ENCODE peak calls at places on chromosomes 1 and 21, in seven cellular contexts. C, P, Q, O, V, X and T are unnamed samples.

GRCh38 chr1:172326171-172326570 is 94.3 kb upstream of the C1orf105 start:
- DNase-seq in C (no peak), P (no peak), Q (no peak), O (no peak), V (no peak), X (no peak), T (no peak)

GRCh38 chr1:27525296-27526271 is 35.6 kb upstream of the WASF2 start:
- DNase-seq in C (no peak), P (peak), Q (peak), O (no peak), V (peak), X (no peak), T (no peak)

GRCh38 chr21:31888936-31889371 is 16.1 kb downstream of the HUNK start:
- DNase-seq in C (peak), P (no peak), Q (no peak), O (no peak), V (no peak), X (no peak), T (no peak)

GRCh38 chr21:45417256-45417950 is 12.4 kb downstream of the COL18A1 start:
- DNase-seq in C (no peak), P (peak), Q (no peak), O (no peak), V (no peak), X (no peak), T (no peak)

GRCh38 chr1:111656093-111657017 is 36.8 kb downstream of the RAP1A start:
- DNase-seq in C (peak), P (no peak), Q (peak), O (peak), V (no peak), X (no peak), T (no peak)

GRCh38 chr1:173551699-173552098 is 51.2 kb downstream of the SLC9C2 start:
- DNase-seq in C (no peak), P (no peak), Q (no peak), O (no peak), V (no peak), X (no peak), T (no peak)

GRCh38 chr1:229365574-229365973 is 22.7 kb upstream of the CCSAP start:
- DNase-seq in C (no peak), P (no peak), Q (no peak), O (no peak), V (no peak), X (no peak), T (peak)

GRCh38 chr1:112544011-112544688 is 35.4 kb downstream of the WNT2B start:
- DNase-seq in C (no peak), P (no peak), Q (no peak), O (peak), V (no peak), X (no peak), T (no peak)

GRCh38 chr1:246780264-246780663 is 56.1 kb downstream of the SCCPDH start:
- DNase-seq in C (no peak), P (no peak), Q (no peak), O (no peak), V (no peak), X (no peak), T (peak)

GRCh38 chr1:44547361-44547760 is 126.9 kb downstream of the TMEM53 start:
- DNase-seq in C (no peak), P (no peak), Q (no peak), O (no peak), V (no peak), X (no peak), T (no peak)

GRCh38 chr1:187264995-187265602 is 436.4 kb downstream of the PLA2G4A start:
- DNase-seq in C (peak), P (no peak), Q (peak), O (peak), V (no peak), X (no peak), T (no peak)

GRCh38 chr1:2231667-2232254 is 3.6 kb downstream of the SKI start:
- DNase-seq in C (no peak), P (peak), Q (peak), O (no peak), V (no peak), X (no peak), T (peak)

GRCh38 chr1:87927391-87928073 is 598.9 kb downstream of the LMO4 start:
- DNase-seq in C (no peak), P (no peak), Q (no peak), O (peak), V (no peak), X (no peak), T (no peak)

GRCh38 chr21:42562258-42562657 is 48.6 kb downstream of the SLC37A1 start:
- DNase-seq in C (no peak), P (no peak), Q (no peak), O (no peak), V (no peak), X (no peak), T (no peak)

GRCh38 chr1:239125027-239125426 is 261.3 kb upstream of the CHRM3 start:
- DNase-seq in C (no peak), P (no peak), Q (no peak), O (no peak), V (no peak), X (no peak), T (no peak)

GRCh38 chr1:32138965-32139364 is 31.1 kb downstream of the KPNA6 start:
- DNase-seq in C (no peak), P (no peak), Q (no peak), O (no peak), V (no peak), X (no peak), T (no peak)

GRCh38 chr1:39332291-39332690 is 127.8 kb downstream of the MACF1 start:
- DNase-seq in C (no peak), P (no peak), Q (no peak), O (no peak), V (no peak), X (no peak), T (no peak)

GRCh38 chr1:20223659-20224058 is 37.3 kb upstream of the PLA2G2C start:
- DNase-seq in C (no peak), P (no peak), Q (no peak), O (no peak), V (no peak), X (no peak), T (no peak)

GRCh38 chr1:227559499-227559898 is 3.9 kb upstream of the ZNF678 start:
- DNase-seq in C (no peak), P (no peak), Q (no peak), O (no peak), V (no peak), X (no peak), T (no peak)

GRCh38 chr21:35051287-35051818 is 2.3 kb upstream of the RUNX1 start:
- DNase-seq in C (peak), P (peak), Q (peak), O (peak), V (peak), X (peak), T (no peak)

GRCh38 chr1:111987502-111987901 is 2.0 kb downstream of the KCND3 start:
- DNase-seq in C (no peak), P (no peak), Q (no peak), O (no peak), V (no peak), X (no peak), T (no peak)

GRCh38 chr1:115949156-115949555 is 27.2 kb upstream of the SLC22A15 start:
- DNase-seq in C (no peak), P (no peak), Q (no peak), O (no peak), V (no peak), X (no peak), T (no peak)

GRCh38 chr1:156101880-156102279 is 12.6 kb upstream of the LMNA start:
- DNase-seq in C (no peak), P (peak), Q (no peak), O (no peak), V (no peak), X (no peak), T (no peak)

GRCh38 chr1:62508187-62508758 is 71.4 kb downstream of the USP1 start:
- DNase-seq in C (no peak), P (no peak), Q (no peak), O (peak), V (peak), X (no peak), T (no peak)

GRCh38 chr1:169899519-169900217 is 6.0 kb upstream of the SCYL3 start:
- DNase-seq in C (no peak), P (no peak), Q (no peak), O (no peak), V (no peak), X (no peak), T (no peak)

GRCh38 chr1:234600418-234601216 is 9.4 kb downstream of the IRF2BP2 start:
- DNase-seq in C (no peak), P (no peak), Q (no peak), O (peak), V (no peak), X (no peak), T (no peak)

GRCh38 chr21:36200089-36200561 is 43.5 kb downstream of the DOP1B start:
- DNase-seq in C (no peak), P (peak), Q (no peak), O (no peak), V (no peak), X (no peak), T (no peak)

GRCh38 chr1:29709711-29710169 is 473.4 kb downstream of the PTPRU start:
- DNase-seq in C (no peak), P (no peak), Q (no peak), O (peak), V (no peak), X (no peak), T (no peak)

GRCh38 chr1:241789061-241789460 is 58.9 kb upstream of the EXO1 start:
- DNase-seq in C (no peak), P (no peak), Q (no peak), O (no peak), V (no peak), X (no peak), T (no peak)

GRCh38 chr1:112144738-112145426 is 155.4 kb upstream of the KCND3 start:
- DNase-seq in C (no peak), P (no peak), Q (no peak), O (no peak), V (no peak), X (no peak), T (no peak)

GRCh38 chr21:38486221-38486620 is 12.1 kb downstream of the ERG start:
- DNase-seq in C (no peak), P (no peak), Q (no peak), O (no peak), V (no peak), X (no peak), T (no peak)

GRCh38 chr1:30721311-30722174 is 1.8 kb downstream of the MATN1 start:
- DNase-seq in C (no peak), P (peak), Q (no peak), O (no peak), V (no peak), X (no peak), T (no peak)

GRCh38 chr1:169109561-169110134 is 3.2 kb downstream of the ATP1B1 start:
- DNase-seq in C (no peak), P (no peak), Q (no peak), O (peak), V (no peak), X (no peak), T (no peak)

GRCh38 chr1:171663854-171664550 is 11.5 kb upstream of the MYOC start:
- DNase-seq in C (no peak), P (no peak), Q (no peak), O (no peak), V (no peak), X (no peak), T (no peak)

GRCh38 chr1:35535243-35535642 is 22.0 kb downstream of the KIAA0319L start:
- DNase-seq in C (no peak), P (no peak), Q (no peak), O (no peak), V (no peak), X (no peak), T (no peak)

GRCh38 chr1:35531368-35531767 is 25.8 kb downstream of the KIAA0319L start:
- DNase-seq in C (no peak), P (no peak), Q (no peak), O (no peak), V (no peak), X (no peak), T (no peak)

GRCh38 chr1:35530946-35531345 is 26.3 kb downstream of the KIAA0319L start:
- DNase-seq in C (no peak), P (no peak), Q (no peak), O (no peak), V (no peak), X (no peak), T (no peak)

GRCh38 chr1:35532497-35533226 is 24.5 kb downstream of the KIAA0319L start:
- DNase-seq in C (no peak), P (no peak), Q (no peak), O (no peak), V (no peak), X (no peak), T (no peak)

GRCh38 chr1:35533596-35533995 is 23.6 kb downstream of the KIAA0319L start:
- DNase-seq in C (no peak), P (no peak), Q (no peak), O (no peak), V (no peak), X (no peak), T (no peak)
- TF ChIP-seq CTCF in C (no peak), P (no peak), Q (no peak), O (no peak), V (no peak), X (no peak), T (no peak)

GRCh38 chr1:3417082-3417728 is 37.3 kb upstream of the ARHGEF16 start:
- DNase-seq in C (no peak), P (no peak), Q (no peak), O (no peak), V (no peak), X (no peak), T (no peak)

GRCh38 chr1:3412376-3412775 is 42.1 kb upstream of the ARHGEF16 start:
- DNase-seq in C (no peak), P (no peak), Q (no peak), O (no peak), V (no peak), X (no peak), T (no peak)

GRCh38 chr1:3415260-3415952 is 39.1 kb upstream of the ARHGEF16 start:
- DNase-seq in C (peak), P (peak), Q (no peak), O (no peak), V (no peak), X (no peak), T (no peak)

GRCh38 chr1:3411806-3412205 is 42.7 kb upstream of the ARHGEF16 start:
- DNase-seq in C (no peak), P (no peak), Q (no peak), O (no peak), V (no peak), X (no peak), T (no peak)

GRCh38 chr1:3413975-3414710 is 40.3 kb upstream of the ARHGEF16 start:
- DNase-seq in C (no peak), P (no peak), Q (no peak), O (no peak), V (no peak), X (no peak), T (no peak)
- TF ChIP-seq CTCF in C (peak), P (no peak), Q (no peak), O (peak), V (no peak), X (no peak), T (no peak)

GRCh38 chr1:154353460-154353904 is 28.2 kb downstream of the ATP8B2 start:
- DNase-seq in C (peak), P (no peak), Q (no peak), O (no peak), V (peak), X (no peak), T (no peak)
- TF ChIP-seq CTCF in C (no peak), P (peak), Q (no peak), O (peak), V (peak), X (peak), T (peak)

GRCh38 chr1:248622491-248623106 is 12.3 kb downstream of the OR2T11 start:
- DNase-seq in C (no peak), P (no peak), Q (no peak), O (no peak), V (peak), X (no peak), T (no peak)
- TF ChIP-seq CTCF in C (peak), P (peak), Q (peak), O (peak), V (peak), X (peak), T (peak)

DNA sequence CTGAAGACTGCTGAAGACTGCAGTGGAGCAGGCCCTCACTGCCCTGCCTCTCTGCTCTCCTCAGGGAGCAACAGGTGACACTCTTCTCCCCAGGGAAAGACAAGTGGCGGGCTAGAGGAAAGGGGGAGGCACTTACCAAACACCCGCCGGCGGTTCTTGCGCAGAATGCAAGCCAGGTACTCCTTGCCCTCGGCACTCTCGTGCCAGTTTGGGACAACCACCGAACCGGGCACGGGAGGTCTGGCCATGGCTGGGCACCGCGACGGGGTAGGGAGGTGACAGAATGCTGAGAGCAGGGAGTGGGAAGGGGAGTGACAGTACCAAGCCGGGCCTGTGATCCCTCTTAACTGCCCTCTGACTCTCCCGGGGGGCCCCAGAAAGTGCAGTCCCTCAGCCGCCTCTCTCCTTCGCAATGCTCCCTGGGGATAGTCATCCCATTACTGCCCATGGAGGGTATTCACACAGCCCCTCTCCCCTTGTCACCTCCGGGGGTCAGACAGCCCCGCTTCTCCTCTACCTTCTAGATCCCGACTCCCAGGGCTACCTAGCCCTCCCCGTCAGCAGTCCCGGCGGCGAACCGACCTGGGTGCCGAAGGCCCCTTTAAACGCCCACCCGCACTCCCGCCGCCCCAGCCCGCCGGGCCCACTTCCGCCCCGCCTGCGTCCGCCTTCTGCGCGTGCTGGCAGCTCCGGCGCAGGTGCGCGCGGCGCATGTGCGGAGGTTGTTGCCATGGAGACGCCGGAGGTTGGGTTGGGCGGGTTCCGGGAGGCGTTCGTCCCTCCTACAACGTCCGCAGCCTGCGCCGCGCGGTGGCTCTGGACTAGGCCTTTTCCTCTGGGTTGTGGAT is at the start of gene CPLANE2:
- DNase-seq in C (peak), P (peak), Q (peak), O (peak), V (peak), X (peak), T (peak)
- TF ChIP-seq CTCF in C (peak), P (no peak), Q (no peak), O (no peak), V (no peak), X (no peak), T (no peak)

GRCh38 chr1:182718311-182718710 is 33.9 kb upstream of the RGS8 start:
- DNase-seq in C (no peak), P (no peak), Q (no peak), O (no peak), V (no peak), X (no peak), T (no peak)

GRCh38 chr1:182723195-182723594 is 38.8 kb upstream of the RGS8 start:
- DNase-seq in C (no peak), P (peak), Q (no peak), O (no peak), V (no peak), X (no peak), T (no peak)

GRCh38 chr1:182721525-182721924 is 37.1 kb upstream of the RGS8 start:
- DNase-seq in C (no peak), P (no peak), Q (no peak), O (no peak), V (no peak), X (no peak), T (no peak)

GRCh38 chr1:182716740-182717720 is 32.6 kb upstream of the RGS8 start:
- DNase-seq in C (no peak), P (no peak), Q (no peak), O (no peak), V (no peak), X (peak), T (no peak)

GRCh38 chr1:182720465-182720864 is 36.1 kb upstream of the RGS8 start:
- DNase-seq in C (peak), P (no peak), Q (no peak), O (no peak), V (no peak), X (no peak), T (no peak)
- TF ChIP-seq CTCF in C (peak), P (peak), Q (peak), O (no peak), V (no peak), X (peak), T (peak)

GRCh38 chr1:4468804-4469514 is 185.4 kb upstream of the AJAP1 start:
- DNase-seq in C (no peak), P (no peak), Q (no peak), O (no peak), V (no peak), X (no peak), T (no peak)
- TF ChIP-seq CTCF in C (no peak), P (no peak), Q (no peak), O (no peak), V (no peak), X (no peak), T (no peak)

DNA sequence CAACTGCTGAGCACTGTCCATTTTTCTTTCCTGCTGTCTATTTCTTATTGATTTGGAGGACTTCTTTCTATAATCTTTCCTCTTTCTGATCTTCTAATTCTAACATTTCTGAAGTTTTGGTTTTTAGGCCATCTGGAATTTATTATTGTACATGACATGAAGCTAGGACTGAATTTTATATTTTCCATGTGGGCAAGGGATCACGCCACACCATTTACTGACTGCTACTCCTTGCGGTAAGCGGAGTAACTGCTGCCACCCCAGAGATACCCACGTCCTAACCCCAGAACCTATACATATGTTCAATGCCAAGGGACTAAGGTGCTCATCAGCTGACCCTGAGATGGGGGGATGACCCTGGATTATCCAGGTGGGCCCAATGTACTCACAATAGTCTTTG is 70.6 kb downstream of the NPHP4 start:
- DNase-seq in C (no peak), P (no peak), Q (no peak), O (no peak), V (no peak), X (no peak), T (peak)
- TF ChIP-seq CTCF in C (no peak), P (no peak), Q (no peak), O (no peak), V (no peak), X (no peak), T (no peak)